ENCODE peak calls at places on chromosomes 12 and 14, in seven cellular contexts. One of them, this sample, is unnamed.

GRCh38 chr12:26121841-26122680 is 2.8 kb downstream of the BHLHE41 start:
- DNase-seq in activated T-helper 1 cell treated with Interleukin-2 at 50 U/mL for 16 hours: no peak
- DNase-seq in NCI-H524 treated with DMSO at 0.1 percent for 48 hours: no peak
- DNase-seq in AG09319: no peak
- DNase-seq in NCI-H1417: peak; percentile 24
- DNase-seq in amniotic stem cell: no peak
- DNase-seq in stimulated activated CD4-positive, alpha-beta T cell treated with anti-CD3 and anti-CD28 coated beads, Interleukin-1b, Interleukin-23, amount 100 ng/mL, for 4 hours: no peak
- DNase-seq in this sample: peak; percentile 19

GRCh38 chr14:59268011-59268410 is 79.5 kb downstream of the DAAM1 start:
- DNase-seq in NCI-H524 treated with DMSO at 0.1 percent for 48 hours: no peak
- DNase-seq in AG09319: no peak
- DNase-seq in activated T-helper 1 cell treated with Interleukin-2 at 50 U/mL for 16 hours: no peak
- DNase-seq in stimulated activated CD4-positive, alpha-beta T cell treated with anti-CD3 and anti-CD28 coated beads, Interleukin-1b, Interleukin-23, amount 100 ng/mL, for 4 hours: no peak
- DNase-seq in amniotic stem cell: no peak
- DNase-seq in NCI-H1417: no peak
- DNase-seq in this sample: no peak

GRCh38 chr12:120514002-120514401 is 15.0 kb downstream of the COQ5 start:
- DNase-seq in NCI-H524 treated with DMSO at 0.1 percent for 48 hours: no peak
- DNase-seq in NCI-H1417: no peak
- DNase-seq in amniotic stem cell: no peak
- DNase-seq in stimulated activated CD4-positive, alpha-beta T cell treated with anti-CD3 and anti-CD28 coated beads, Interleukin-1b, Interleukin-23, amount 100 ng/mL, for 4 hours: no peak
- DNase-seq in activated T-helper 1 cell treated with Interleukin-2 at 50 U/mL for 16 hours: no peak
- DNase-seq in AG09319: no peak
- DNase-seq in this sample: no peak

GRCh38 chr12:29794869-29795268 is 11.1 kb upstream of the TMTC1 start:
- DNase-seq in NCI-H1417: no peak
- DNase-seq in NCI-H524 treated with DMSO at 0.1 percent for 48 hours: no peak
- DNase-seq in activated T-helper 1 cell treated with Interleukin-2 at 50 U/mL for 16 hours: no peak
- DNase-seq in AG09319: no peak
- DNase-seq in amniotic stem cell: no peak
- DNase-seq in stimulated activated CD4-positive, alpha-beta T cell treated with anti-CD3 and anti-CD28 coated beads, Interleukin-1b, Interleukin-23, amount 100 ng/mL, for 4 hours: no peak
- DNase-seq in this sample: no peak

GRCh38 chr12:44385964-44386363 is 490.2 kb downstream of the NELL2 start:
- DNase-seq in stimulated activated CD4-positive, alpha-beta T cell treated with anti-CD3 and anti-CD28 coated beads, Interleukin-1b, Interleukin-23, amount 100 ng/mL, for 4 hours: no peak
- DNase-seq in activated T-helper 1 cell treated with Interleukin-2 at 50 U/mL for 16 hours: no peak
- DNase-seq in NCI-H1417: no peak
- DNase-seq in NCI-H524 treated with DMSO at 0.1 percent for 48 hours: peak; percentile 15
- DNase-seq in AG09319: no peak
- DNase-seq in amniotic stem cell: no peak
- DNase-seq in this sample: no peak

GRCh38 chr12:128861226-128862016 is 8.1 kb downstream of the GLT1D1 start:
- DNase-seq in NCI-H524 treated with DMSO at 0.1 percent for 48 hours: no peak
- DNase-seq in AG09319: no peak
- DNase-seq in amniotic stem cell: no peak
- DNase-seq in activated T-helper 1 cell treated with Interleukin-2 at 50 U/mL for 16 hours: no peak
- DNase-seq in NCI-H1417: no peak
- DNase-seq in stimulated activated CD4-positive, alpha-beta T cell treated with anti-CD3 and anti-CD28 coated beads, Interleukin-1b, Interleukin-23, amount 100 ng/mL, for 4 hours: no peak
- DNase-seq in this sample: no peak

GRCh38 chr12:6224550-6224949 is 24.4 kb downstream of the CD9 start:
- DNase-seq in AG09319: no peak
- DNase-seq in NCI-H524 treated with DMSO at 0.1 percent for 48 hours: no peak
- DNase-seq in stimulated activated CD4-positive, alpha-beta T cell treated with anti-CD3 and anti-CD28 coated beads, Interleukin-1b, Interleukin-23, amount 100 ng/mL, for 4 hours: no peak
- DNase-seq in activated T-helper 1 cell treated with Interleukin-2 at 50 U/mL for 16 hours: no peak
- DNase-seq in amniotic stem cell: no peak
- DNase-seq in NCI-H1417: no peak
- DNase-seq in this sample: peak; percentile 59

GRCh38 chr12:82359115-82359478 is 768 bp downstream of the METTL25 start:
- DNase-seq in amniotic stem cell: no peak
- DNase-seq in stimulated activated CD4-positive, alpha-beta T cell treated with anti-CD3 and anti-CD28 coated beads, Interleukin-1b, Interleukin-23, amount 100 ng/mL, for 4 hours: no peak
- DNase-seq in activated T-helper 1 cell treated with Interleukin-2 at 50 U/mL for 16 hours: no peak
- DNase-seq in NCI-H524 treated with DMSO at 0.1 percent for 48 hours: no peak
- DNase-seq in AG09319: no peak
- DNase-seq in NCI-H1417: peak; percentile 39
- DNase-seq in this sample: peak; percentile 24

GRCh38 chr14:56199095-56199975 is 81.1 kb downstream of the PELI2 start:
- DNase-seq in activated T-helper 1 cell treated with Interleukin-2 at 50 U/mL for 16 hours: no peak
- DNase-seq in NCI-H524 treated with DMSO at 0.1 percent for 48 hours: no peak
- DNase-seq in amniotic stem cell: peak; percentile 90
- DNase-seq in stimulated activated CD4-positive, alpha-beta T cell treated with anti-CD3 and anti-CD28 coated beads, Interleukin-1b, Interleukin-23, amount 100 ng/mL, for 4 hours: no peak
- DNase-seq in AG09319: peak; percentile 94
- DNase-seq in NCI-H1417: no peak
- DNase-seq in this sample: peak; percentile 22

GRCh38 chr12:52789637-52790426 is 6.1 kb downstream of the KRT3 start:
- DNase-seq in NCI-H524 treated with DMSO at 0.1 percent for 48 hours: no peak
- DNase-seq in stimulated activated CD4-positive, alpha-beta T cell treated with anti-CD3 and anti-CD28 coated beads, Interleukin-1b, Interleukin-23, amount 100 ng/mL, for 4 hours: no peak
- DNase-seq in amniotic stem cell: no peak
- DNase-seq in AG09319: no peak
- DNase-seq in activated T-helper 1 cell treated with Interleukin-2 at 50 U/mL for 16 hours: no peak
- DNase-seq in NCI-H1417: no peak
- DNase-seq in this sample: peak; percentile 57

GRCh38 chr12:120684523-120684932 is 2.4 kb upstream of the MLEC start:
- DNase-seq in AG09319: no peak
- DNase-seq in NCI-H524 treated with DMSO at 0.1 percent for 48 hours: no peak
- DNase-seq in stimulated activated CD4-positive, alpha-beta T cell treated with anti-CD3 and anti-CD28 coated beads, Interleukin-1b, Interleukin-23, amount 100 ng/mL, for 4 hours: no peak
- DNase-seq in amniotic stem cell: no peak
- DNase-seq in activated T-helper 1 cell treated with Interleukin-2 at 50 U/mL for 16 hours: no peak
- DNase-seq in NCI-H1417: no peak
- DNase-seq in this sample: no peak

GRCh38 chr12:104025771-104026170 is 24.2 kb downstream of the GLT8D2 start:
- DNase-seq in activated T-helper 1 cell treated with Interleukin-2 at 50 U/mL for 16 hours: no peak
- DNase-seq in NCI-H1417: no peak
- DNase-seq in amniotic stem cell: no peak
- DNase-seq in AG09319: no peak
- DNase-seq in stimulated activated CD4-positive, alpha-beta T cell treated with anti-CD3 and anti-CD28 coated beads, Interleukin-1b, Interleukin-23, amount 100 ng/mL, for 4 hours: no peak
- DNase-seq in NCI-H524 treated with DMSO at 0.1 percent for 48 hours: no peak
- DNase-seq in this sample: no peak

This sample was measured in thyroid gland.